ENCODE peak calls at places on chromosomes 3 and 15, in six cellular contexts. Z is central memory CD4-positive, alpha-beta T cell; E is endothelial cell; H is Panc1; Y is substantia nigra; C is activated CD8-positive, alpha-beta T cell treated with anti-CD3 and anti-CD28 coated beads for 36 hours. X is an unnamed sample.

GRCh38 chr3:128702391-128702790 is 23.6 kb upstream of the RAB7A start:
- DNase-seq in Z (no peak), H (no peak), Y (no peak), C (no peak), E (no peak), X (no peak)

GRCh38 chr15:56608140-56608778 is 125.0 kb downstream of the ZNF280D start:
- DNase-seq in H (no peak), C (peak), E (no peak), Z (no peak), Y (no peak), X (no peak)

GRCh38 chr3:24999357-24999756 is 428.7 kb upstream of the RARB start:
- DNase-seq in E (no peak), H (no peak), Y (no peak), C (no peak), Z (no peak), X (no peak)

GRCh38 chr15:42736793-42737528 is at the start of gene CDAN1:
- DNase-seq in C (peak), H (peak), Z (peak), Y (peak), E (peak), X (peak)

GRCh38 chr3:15426579-15427118 is 695 bp downstream of the METTL6 start:
- DNase-seq in Y (no peak), C (no peak), H (no peak), E (no peak), Z (no peak), X (no peak)

GRCh38 chr3:89216021-89216739 is 108.8 kb downstream of the EPHA3 start:
- DNase-seq in Y (no peak), H (no peak), C (no peak), Z (no peak), E (no peak), X (no peak)

GRCh38 chr3:68352031-68352430 is 580.3 kb downstream of the TAFA4 start:
- DNase-seq in H (no peak), C (no peak), Y (no peak), E (no peak), Z (no peak), X (no peak)

GRCh38 chr3:147358144-147358992 is 48.0 kb downstream of the ZIC4 start:
- DNase-seq in H (no peak), Y (no peak), C (no peak), E (no peak), Z (no peak), X (no peak)

GRCh38 chr3:189488241-189488767 is 142.9 kb upstream of the TP63 start:
- DNase-seq in H (peak), E (no peak), C (no peak), Z (no peak), Y (no peak), X (no peak)

GRCh38 chr15:50189630-50190029 is 7.6 kb downstream of the SLC27A2 start:
- DNase-seq in Y (no peak), H (no peak), E (no peak), C (no peak), Z (no peak), X (no peak)

GRCh38 chr15:69509131-69509530 is 56.5 kb downstream of the RPLP1 start:
- DNase-seq in E (no peak), Y (no peak), Z (no peak), C (peak), H (no peak), X (no peak)

GRCh38 chr3:143736205-143736604 is 112.1 kb downstream of the SLC9A9 start:
- DNase-seq in E (no peak), H (no peak), Y (no peak), Z (no peak), C (no peak), X (no peak)

GRCh38 chr15:70074380-70074779 is 23.3 kb downstream of the TLE3 start:
- DNase-seq in C (no peak), Y (no peak), Z (no peak), E (no peak), H (no peak), X (no peak)

GRCh38 chr3:69719292-69719691 is 20.0 kb upstream of the MITF start:
- DNase-seq in Y (no peak), C (no peak), H (no peak), E (no peak), Z (no peak), X (no peak)

GRCh38 chr15:72491768-72492167 is 17.6 kb downstream of the ARIH1 start:
- DNase-seq in Y (no peak), C (no peak), H (peak), Z (no peak), E (no peak), X (no peak)

GRCh38 chr15:38795471-38796245 is 231.0 kb upstream of the RASGRP1 start:
- DNase-seq in Z (no peak), E (no peak), Y (no peak), C (no peak), H (no peak), X (no peak)

GRCh38 chr15:39628821-39629220 is 47.9 kb downstream of the THBS1 start:
- DNase-seq in C (no peak), Z (no peak), E (no peak), H (no peak), Y (no peak), X (no peak)

GRCh38 chr3:46607603-46608028 is 4.7 kb upstream of the FAM240A start:
- DNase-seq in Z (no peak), E (peak), Y (no peak), C (no peak), H (no peak), X (no peak)

X was measured in activated T-helper 1 cell treated with Interleukin-2 at 50 U/mL for 16 hours.